ENCODE peak calls at places on chromosomes 16 and 17, in four cellular contexts. N, P, Y and D are unnamed samples.
A peak's percentile ranks its signal among the peaks of the same experiment; 100 is the strongest.

GRCh38 chr16:12340151-12340733 is 363.7 kb downstream of the SNX29 start:
- DNase-seq in N (no peak), P (no peak), Y (peak; percentile 50), D (peak; percentile 74)

GRCh38 chr17:2551928-2552327 is 40.2 kb upstream of the METTL16 start:
- DNase-seq in N (no peak), P (no peak), Y (no peak), D (no peak)

GRCh38 chr17:79388556-79389295 is 222.1 kb downstream of the RBFOX3 start:
- DNase-seq in N (peak; percentile 95), P (peak; percentile 41), Y (peak; percentile 54), D (peak; percentile 83)

GRCh38 chr17:37274432-37274831 is 101.4 kb upstream of the C17orf78 start:
- DNase-seq in N (no peak), P (no peak), Y (no peak), D (no peak)

GRCh38 chr16:82580293-82580900 is 46.4 kb upstream of the CDH13 start:
- DNase-seq in N (peak; percentile 22), P (no peak), Y (no peak), D (peak; percentile 25)

GRCh38 chr17:9028632-9029570 is 7.6 kb downstream of the NTN1 start:
- DNase-seq in N (no peak), P (no peak), Y (no peak), D (no peak)

GRCh38 chr17:80832266-80832676 is 159.4 kb upstream of the CHMP6 start:
- DNase-seq in N (peak; percentile 89), P (no peak), Y (peak; percentile 50), D (peak; percentile 41)

GRCh38 chr17:16419074-16419928 is 3.9 kb downstream of the TRPV2 start:
- DNase-seq in N (peak; percentile 78), P (no peak), Y (peak; percentile 80), D (no peak)

GRCh38 chr17:46020998-46021397 is 21.9 kb downstream of the STH start:
- DNase-seq in N (no peak), P (no peak), Y (no peak), D (no peak)

GRCh38 chr17:72049914-72050313 is 70.9 kb upstream of the SOX9 start:
- DNase-seq in N (no peak), P (no peak), Y (no peak), D (no peak)

GRCh38 chr17:41484920-41485904 is 4.3 kb upstream of the KRT35 start:
- DNase-seq in N (no peak), P (no peak), Y (no peak), D (no peak)

GRCh38 chr17:41486316-41486715 is 3.4 kb downstream of the KRT36 start:
- DNase-seq in N (no peak), P (no peak), Y (no peak), D (no peak)

GRCh38 chr17:41489531-41489930 is at the start of gene KRT36:
- DNase-seq in N (no peak), P (no peak), Y (no peak), D (no peak)

GRCh38 chr17:41483991-41484826 is 3.3 kb upstream of the KRT35 start:
- DNase-seq in N (peak; percentile 26), P (no peak), Y (peak; percentile 30), D (no peak)

DNA sequence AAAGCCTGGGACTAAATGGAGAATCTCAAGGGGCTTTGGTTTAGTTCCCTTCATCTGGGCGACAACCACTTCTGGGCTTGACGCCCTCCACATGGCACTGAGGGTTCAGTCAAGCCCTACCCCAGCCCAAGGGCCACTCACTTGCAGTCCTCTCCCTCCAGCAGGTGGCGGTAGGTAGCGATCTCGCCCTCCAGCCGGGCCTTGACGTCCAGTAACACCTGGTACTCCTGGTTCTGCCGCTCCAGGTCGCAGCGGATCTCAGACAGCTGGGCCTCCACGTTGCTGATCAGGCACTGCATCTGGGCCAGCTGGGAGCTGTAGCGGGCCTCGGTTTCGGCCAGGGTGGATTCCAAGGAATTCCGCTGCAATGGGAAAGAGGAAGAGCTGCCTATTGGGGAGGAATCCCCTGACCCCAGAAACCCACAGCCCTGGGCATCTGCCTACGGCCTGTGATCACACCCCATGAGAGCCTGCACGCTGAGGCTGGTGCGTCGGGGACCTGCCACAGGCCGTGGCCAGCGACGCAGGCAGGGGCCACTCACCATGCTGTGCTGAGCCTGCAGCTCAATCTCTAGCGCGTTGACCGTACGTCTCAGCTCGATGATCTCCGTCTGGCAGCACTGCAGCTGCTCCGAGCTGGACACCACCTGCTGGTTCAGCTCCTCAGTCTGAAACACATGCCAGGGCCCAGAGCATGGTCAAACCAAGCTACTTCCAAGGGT is 2.7 kb downstream of the KRT36 start:
- DNase-seq in N (peak; percentile 40), P (peak; percentile 59), Y (peak; percentile 81), D (peak; percentile 92)
- TF ChIP-seq TEAD4 in N (no peak), P (no peak), Y (no peak), D (no peak)

GRCh38 chr16:55469821-55470532 is 9.0 kb upstream of the MMP2 start:
- DNase-seq in N (no peak), P (no peak), Y (no peak), D (no peak)

GRCh38 chr16:55468352-55468990 is 10.5 kb upstream of the MMP2 start:
- DNase-seq in N (no peak), P (no peak), Y (no peak), D (no peak)

GRCh38 chr16:55470533-55471371 is 8.2 kb upstream of the MMP2 start:
- DNase-seq in N (no peak), P (no peak), Y (no peak), D (no peak)

GRCh38 chr16:55473584-55473983 is 5.4 kb upstream of the MMP2 start:
- DNase-seq in N (no peak), P (no peak), Y (no peak), D (no peak)

DNA sequence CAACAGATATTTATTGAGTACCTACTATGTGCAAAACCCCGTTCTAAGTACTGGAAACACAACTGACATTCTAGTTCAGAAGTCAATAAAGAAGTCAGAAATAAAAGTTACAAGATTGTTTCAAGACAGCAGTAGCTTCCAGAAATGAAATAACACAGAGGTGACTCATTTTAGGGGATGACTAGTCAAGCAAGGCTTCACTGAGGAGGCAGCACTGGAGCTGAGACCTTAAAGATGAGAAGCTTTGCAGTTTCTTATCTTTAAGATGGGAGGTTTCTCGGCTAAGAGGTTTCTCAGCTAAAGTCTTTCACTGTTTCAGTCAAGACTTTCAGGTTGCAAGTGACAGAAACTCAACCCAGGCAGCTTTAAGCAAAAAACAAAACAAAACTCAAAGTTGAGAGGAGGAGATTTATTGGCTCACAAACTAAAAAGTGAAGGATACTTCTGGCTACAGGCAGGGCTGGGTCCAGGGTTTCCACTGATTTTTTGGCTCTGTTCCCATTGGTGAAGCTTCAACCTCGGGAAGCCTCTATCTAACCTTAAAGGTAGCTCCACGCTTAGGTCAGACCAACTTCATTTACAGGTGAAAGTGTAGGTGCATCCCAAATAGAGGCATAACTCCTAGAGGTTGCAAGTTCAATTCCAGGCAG is 7.4 kb upstream of the MMP2 start:
- DNase-seq in N (no peak), P (no peak), Y (peak; percentile 6), D (no peak)
- TF ChIP-seq TEAD4 in N (peak; percentile 71), P (no peak), Y (no peak), D (no peak)

GRCh38 chr16:85891776-85892166 is 7.2 kb upstream of the IRF8 start:
- DNase-seq in N (no peak), P (no peak), Y (no peak), D (no peak)
- TF ChIP-seq TEAD4 in N (no peak), P (no peak), Y (no peak), D (no peak)

DNA sequence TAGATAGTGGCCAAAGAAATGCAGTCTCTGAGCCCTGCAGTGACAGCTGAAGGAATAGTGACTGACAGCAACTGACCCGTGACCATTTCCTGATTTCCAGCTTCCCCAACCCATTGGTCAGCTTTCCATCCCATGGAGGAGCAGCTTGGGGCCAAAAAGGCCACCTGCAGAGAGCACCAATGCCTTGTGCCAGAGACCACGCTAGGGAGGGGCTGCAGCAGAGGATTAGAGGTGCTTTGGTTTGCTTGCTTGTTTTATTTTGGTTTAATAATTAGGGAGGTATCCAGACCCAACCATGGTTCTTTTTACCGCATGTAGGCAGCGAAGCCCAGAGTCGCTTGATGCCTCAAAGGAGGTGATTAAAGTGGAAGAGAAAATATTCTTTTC is 61.3 kb upstream of the SIAH1 start:
- DNase-seq in N (no peak), P (no peak), Y (no peak), D (no peak)
- TF ChIP-seq TEAD4 in N (no peak), P (no peak), Y (no peak), D (no peak)

GRCh38 chr16:50520451-50521245 is 27.5 kb upstream of the NKD1 start:
- DNase-seq in N (no peak), P (no peak), Y (no peak), D (no peak)

GRCh38 chr16:50521246-50521900 is 26.8 kb upstream of the NKD1 start:
- DNase-seq in N (no peak), P (no peak), Y (no peak), D (no peak)

GRCh38 chr16:50519001-50519400 is 29.2 kb upstream of the NKD1 start:
- DNase-seq in N (no peak), P (no peak), Y (no peak), D (no peak)

GRCh38 chr16:50517450-50518252 is 30.5 kb upstream of the NKD1 start:
- DNase-seq in N (no peak), P (no peak), Y (no peak), D (no peak)

GRCh38 chr16:50519602-50520001 is 28.6 kb upstream of the NKD1 start:
- DNase-seq in N (no peak), P (no peak), Y (no peak), D (no peak)
- TF ChIP-seq TEAD4 in N (no peak), P (no peak), Y (no peak), D (no peak)

DNA sequence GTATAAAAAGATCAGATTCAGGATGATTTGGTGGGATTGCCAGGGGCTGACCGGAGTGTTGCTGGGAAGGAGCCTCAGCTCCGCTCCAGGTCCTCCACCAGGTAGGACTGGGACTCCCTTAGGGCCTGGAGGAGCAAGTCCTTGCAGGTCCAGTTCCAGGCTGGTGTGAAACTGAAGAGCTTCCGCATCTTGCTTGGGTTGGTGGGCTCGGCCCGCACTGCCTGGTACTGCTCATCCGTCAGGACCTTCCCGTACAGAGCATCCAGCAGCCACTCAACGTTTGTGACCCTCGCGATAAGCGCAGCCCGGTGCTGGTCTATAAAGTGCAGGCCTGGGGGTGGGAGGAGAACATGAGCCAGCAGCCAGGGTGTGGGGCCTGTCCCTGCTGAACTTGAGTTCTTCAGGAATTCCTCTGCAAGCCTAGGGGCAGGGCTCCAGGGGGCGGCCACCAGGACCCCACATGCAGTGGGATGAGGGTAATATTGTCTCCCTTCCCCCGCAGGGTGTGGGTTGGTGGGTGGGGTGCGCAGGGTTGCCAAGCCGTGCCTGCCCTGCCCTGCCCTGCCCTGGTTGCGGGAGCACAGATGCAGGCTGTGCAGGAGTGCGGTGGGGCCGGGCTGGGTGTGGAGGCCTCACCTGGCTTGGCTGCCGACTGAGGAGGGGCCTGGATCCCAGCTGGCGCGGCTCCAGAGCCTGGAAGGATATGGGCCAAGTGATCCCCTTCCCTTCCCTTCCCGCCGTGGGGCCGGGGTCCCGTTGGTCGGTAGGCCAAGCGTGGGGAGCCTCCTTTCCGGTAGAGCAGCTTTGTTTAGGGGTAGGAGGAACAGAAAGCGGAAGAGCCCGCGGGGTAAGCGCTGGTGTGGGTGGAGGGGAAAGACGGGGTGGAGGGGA is 804 bp downstream of the PYCARD start:
- DNase-seq in N (peak; percentile 50), P (no peak), Y (peak; percentile 68), D (peak; percentile 54)
- TF ChIP-seq TEAD4 in N (no peak), P (no peak), Y (no peak), D (no peak)

GRCh38 chr17:61759362-61759761 is 104.0 kb downstream of the BRIP1 start:
- DNase-seq in N (no peak), P (no peak), Y (no peak), D (no peak)
- TF ChIP-seq TEAD4 in N (no peak), P (no peak), Y (no peak), D (no peak)

GRCh38 chr16:80602894-80603293 is 62.1 kb downstream of the DYNLRB2 start:
- DNase-seq in N (no peak), P (no peak), Y (no peak), D (no peak)
- TF ChIP-seq TEAD4 in N (no peak), P (no peak), Y (no peak), D (no peak)